ENCODE peak calls at places on chromosome 20, in seven cellular contexts. One of them, this sample, is unnamed.

GRCh38 chr20:47438464-47439381 is 63.0 kb upstream of the NCOA3 start:
- DNase-seq in suprapubic skin: no peak
- DNase-seq in psoas muscle: no peak
- DNase-seq in DND-41: no peak
- DNase-seq in tibial artery: no peak
- DNase-seq in A549: no peak
- DNase-seq in aorta: no peak
- DNase-seq in this sample: no peak

GRCh38 chr20:32539063-32539816 is 45.9 kb downstream of the NOL4L start:
- DNase-seq in suprapubic skin: no peak
- DNase-seq in psoas muscle: no peak
- DNase-seq in DND-41: peak; percentile 43
- DNase-seq in tibial artery: no peak
- DNase-seq in A549: no peak
- DNase-seq in aorta: peak; percentile 62
- DNase-seq in this sample: no peak

GRCh38 chr20:33667245-33668086 is 723 bp downstream of the ACTL10 start:
- DNase-seq in suprapubic skin: no peak
- DNase-seq in psoas muscle: peak; percentile 80
- DNase-seq in DND-41: no peak
- DNase-seq in tibial artery: no peak
- DNase-seq in A549: no peak
- DNase-seq in aorta: peak; percentile 74
- DNase-seq in this sample: peak; percentile 84

GRCh38 chr20:23687986-23688385 is 852 bp downstream of the CST4 start:
- DNase-seq in suprapubic skin: no peak
- DNase-seq in psoas muscle: no peak
- DNase-seq in DND-41: no peak
- DNase-seq in tibial artery: no peak
- DNase-seq in A549: no peak
- DNase-seq in aorta: no peak
- DNase-seq in this sample: no peak

GRCh38 chr20:63227260-63227659 is 8.4 kb upstream of the BIRC7 start:
- DNase-seq in suprapubic skin: no peak
- DNase-seq in psoas muscle: no peak
- DNase-seq in DND-41: no peak
- DNase-seq in tibial artery: no peak
- DNase-seq in A549: no peak
- DNase-seq in aorta: no peak
- DNase-seq in this sample: no peak

GRCh38 chr20:3765171-3765887 is 2.2 kb downstream of the ADISSP start:
- DNase-seq in suprapubic skin: no peak
- DNase-seq in psoas muscle: no peak
- DNase-seq in DND-41: no peak
- DNase-seq in tibial artery: no peak
- DNase-seq in A549: no peak
- DNase-seq in aorta: no peak
- DNase-seq in this sample: no peak

GRCh38 chr20:34084227-34084923 is 27.7 kb downstream of the EIF2S2 start:
- DNase-seq in suprapubic skin: no peak
- DNase-seq in psoas muscle: no peak
- DNase-seq in DND-41: no peak
- DNase-seq in tibial artery: no peak
- DNase-seq in A549: no peak
- DNase-seq in aorta: no peak
- DNase-seq in this sample: no peak

GRCh38 chr20:22584922-22585785 is 782 bp upstream of the FOXA2 start:
- DNase-seq in suprapubic skin: no peak
- DNase-seq in psoas muscle: no peak
- DNase-seq in DND-41: no peak
- DNase-seq in tibial artery: no peak
- DNase-seq in A549: peak; percentile 95
- DNase-seq in aorta: no peak
- DNase-seq in this sample: no peak

GRCh38 chr20:22701679-22702308 is 117.4 kb upstream of the FOXA2 start:
- DNase-seq in suprapubic skin: no peak
- DNase-seq in psoas muscle: no peak
- DNase-seq in DND-41: no peak
- DNase-seq in tibial artery: no peak
- DNase-seq in A549: no peak
- DNase-seq in aorta: no peak
- DNase-seq in this sample: no peak

GRCh38 chr20:24692429-24693190 is 223.2 kb downstream of the SYNDIG1 start:
- DNase-seq in suprapubic skin: peak; percentile 29
- DNase-seq in psoas muscle: no peak
- DNase-seq in DND-41: peak; percentile 1
- DNase-seq in tibial artery: no peak
- DNase-seq in A549: no peak
- DNase-seq in aorta: no peak
- DNase-seq in this sample: no peak

GRCh38 chr20:35901678-35902544 is 52.4 kb downstream of the SCAND1 start:
- DNase-seq in suprapubic skin: no peak
- DNase-seq in psoas muscle: no peak
- DNase-seq in DND-41: no peak
- DNase-seq in tibial artery: no peak
- DNase-seq in A549: peak; percentile 80
- DNase-seq in aorta: no peak
- DNase-seq in this sample: no peak

GRCh38 chr20:58349586-58349985 is 39.4 kb upstream of the VAPB start:
- DNase-seq in suprapubic skin: no peak
- DNase-seq in psoas muscle: no peak
- DNase-seq in DND-41: no peak
- DNase-seq in tibial artery: no peak
- DNase-seq in A549: peak; percentile 41
- DNase-seq in aorta: no peak
- DNase-seq in this sample: no peak

GRCh38 chr20:58340853-58341252 is 31.3 kb downstream of the RAB22A start:
- DNase-seq in suprapubic skin: no peak
- DNase-seq in psoas muscle: no peak
- DNase-seq in DND-41: no peak
- DNase-seq in tibial artery: no peak
- DNase-seq in A549: no peak
- DNase-seq in aorta: no peak
- DNase-seq in this sample: no peak

GRCh38 chr20:58342104-58342945 is 32.8 kb downstream of the RAB22A start:
- DNase-seq in suprapubic skin: no peak
- DNase-seq in psoas muscle: no peak
- DNase-seq in DND-41: no peak
- DNase-seq in tibial artery: no peak
- DNase-seq in A549: peak; percentile 56
- DNase-seq in aorta: no peak
- DNase-seq in this sample: no peak

GRCh38 chr20:58340151-58340550 is 30.6 kb downstream of the RAB22A start:
- DNase-seq in suprapubic skin: no peak
- DNase-seq in psoas muscle: no peak
- DNase-seq in DND-41: no peak
- DNase-seq in tibial artery: no peak
- DNase-seq in A549: no peak
- DNase-seq in aorta: no peak
- DNase-seq in this sample: no peak

GRCh38 chr20:58344741-58345140 is 35.2 kb downstream of the RAB22A start:
- DNase-seq in suprapubic skin: no peak
- DNase-seq in psoas muscle: no peak
- DNase-seq in DND-41: no peak
- DNase-seq in tibial artery: no peak
- DNase-seq in A549: no peak
- DNase-seq in aorta: no peak
- DNase-seq in this sample: no peak
- H3K27ac ChIP-seq in suprapubic skin: no peak overlapping the region
- H3K27ac ChIP-seq in psoas muscle: no peak overlapping the region
- H3K27ac ChIP-seq in DND-41: no peak overlapping the region
- H3K27ac ChIP-seq in tibial artery: no peak overlapping the region
- H3K27ac ChIP-seq in A549: no peak overlapping the region
- H3K27ac ChIP-seq in aorta: no peak overlapping the region
- H3K27ac ChIP-seq in this sample: no peak overlapping the region

DNA sequence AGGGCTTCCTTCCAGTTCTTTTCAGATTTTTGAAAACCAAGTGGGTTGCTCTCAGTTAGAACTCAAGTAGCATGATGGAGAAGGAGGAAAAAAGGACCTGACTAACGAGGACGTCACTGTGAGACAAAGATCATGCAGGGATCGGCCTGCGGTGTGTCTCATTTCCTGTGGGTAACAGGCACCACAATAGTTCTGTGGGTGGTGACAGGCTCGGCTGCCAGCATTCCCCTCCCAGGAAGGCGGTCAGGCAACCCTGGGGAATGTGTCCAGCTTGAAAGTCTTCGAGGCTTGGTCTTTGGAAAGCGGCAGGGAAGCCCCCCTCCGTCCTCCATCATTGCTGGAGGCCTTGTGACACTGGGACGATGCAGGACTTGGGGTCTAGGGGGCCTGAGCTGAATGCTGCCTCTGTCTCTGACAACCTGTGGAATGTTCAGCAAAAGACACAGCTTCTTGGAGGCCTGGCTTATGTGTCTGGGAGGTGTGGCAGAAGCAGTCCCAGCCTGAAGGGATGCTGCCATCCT is 121.0 kb downstream of the BCAS1 start:
- DNase-seq in suprapubic skin: no peak
- DNase-seq in psoas muscle: peak; percentile 48
- DNase-seq in DND-41: peak; percentile 79
- DNase-seq in tibial artery: peak; percentile 40
- DNase-seq in A549: no peak
- DNase-seq in aorta: peak; percentile 84
- DNase-seq in this sample: peak; percentile 76
- H3K27ac ChIP-seq in suprapubic skin: no peak overlapping the region
- H3K27ac ChIP-seq in psoas muscle: no peak overlapping the region
- H3K27ac ChIP-seq in DND-41: no peak overlapping the region
- H3K27ac ChIP-seq in tibial artery: no peak overlapping the region
- H3K27ac ChIP-seq in A549: no peak overlapping the region
- H3K27ac ChIP-seq in aorta: no peak overlapping the region
- H3K27ac ChIP-seq in this sample: peak overlapping the region; percentile 82

GRCh38 chr20:58597021-58597940 is 53.8 kb upstream of the STX16 start:
- DNase-seq in suprapubic skin: no peak
- DNase-seq in psoas muscle: peak; percentile 41
- DNase-seq in DND-41: no peak
- DNase-seq in tibial artery: peak; percentile 77
- DNase-seq in A549: no peak
- DNase-seq in aorta: peak; percentile 79
- DNase-seq in this sample: no peak
- H3K27ac ChIP-seq in suprapubic skin: peak overlapping the region; percentile 50
- H3K27ac ChIP-seq in psoas muscle: peak overlapping the region; percentile 4
- H3K27ac ChIP-seq in DND-41: no peak overlapping the region
- H3K27ac ChIP-seq in tibial artery: peak overlapping the region; percentile 48
- H3K27ac ChIP-seq in A549: no peak overlapping the region
- H3K27ac ChIP-seq in aorta: no peak overlapping the region
- H3K27ac ChIP-seq in this sample: no peak overlapping the region

DNA sequence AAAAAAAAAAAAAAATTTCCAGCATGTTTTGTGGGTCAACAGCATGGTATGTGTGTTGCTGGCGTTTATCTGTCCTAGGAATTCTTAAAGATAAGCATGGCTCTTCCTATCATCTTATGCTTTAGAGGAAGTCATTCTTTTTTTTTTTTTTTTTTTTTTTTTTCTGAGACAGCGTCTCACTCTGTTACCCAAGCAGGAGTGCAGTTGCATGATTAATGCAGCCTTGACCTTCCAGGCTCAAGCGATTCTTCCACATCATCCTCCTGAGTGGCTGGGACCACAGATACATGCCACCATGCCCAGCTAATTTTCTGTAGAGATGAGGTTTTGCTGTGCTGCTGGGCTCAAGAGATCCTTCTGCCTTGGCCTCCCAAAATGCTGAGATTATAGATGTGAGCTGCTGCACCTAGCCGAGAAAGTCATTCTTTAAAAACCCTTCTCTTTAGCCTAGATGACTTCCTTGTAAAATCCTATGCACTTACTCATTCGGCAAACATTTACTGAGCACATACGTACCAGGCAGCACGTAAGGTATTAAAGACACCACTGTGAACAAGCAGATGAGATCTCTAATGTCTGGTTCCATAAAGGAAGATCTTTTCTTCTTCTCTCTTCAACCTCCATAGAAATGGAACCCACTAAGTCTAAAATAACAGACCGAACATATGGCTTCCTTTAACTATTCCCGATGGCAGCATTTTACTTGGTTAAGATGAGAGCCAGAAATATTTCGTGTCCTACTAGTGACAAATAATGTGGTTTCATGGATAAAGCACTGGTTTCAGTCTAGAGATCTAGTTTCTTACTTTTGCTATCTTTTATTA is 122.4 kb downstream of the RIN2 start:
- DNase-seq in suprapubic skin: no peak
- DNase-seq in psoas muscle: no peak
- DNase-seq in DND-41: no peak
- DNase-seq in tibial artery: no peak
- DNase-seq in A549: peak; percentile 88
- DNase-seq in aorta: no peak
- DNase-seq in this sample: no peak
- H3K27ac ChIP-seq in suprapubic skin: no peak overlapping the region
- H3K27ac ChIP-seq in psoas muscle: no peak overlapping the region
- H3K27ac ChIP-seq in DND-41: no peak overlapping the region
- H3K27ac ChIP-seq in tibial artery: no peak overlapping the region
- H3K27ac ChIP-seq in A549: peak overlapping the region; percentile 92
- H3K27ac ChIP-seq in aorta: no peak overlapping the region
- H3K27ac ChIP-seq in this sample: no peak overlapping the region

GRCh38 chr20:49579874-49580817 is 12.2 kb upstream of the PTGIS start:
- DNase-seq in suprapubic skin: peak; percentile 56
- DNase-seq in psoas muscle: peak; percentile 49
- DNase-seq in DND-41: no peak
- DNase-seq in tibial artery: peak; percentile 19
- DNase-seq in A549: no peak
- DNase-seq in aorta: peak; percentile 61
- DNase-seq in this sample: no peak
- H3K27ac ChIP-seq in suprapubic skin: peak overlapping the region; percentile 69
- H3K27ac ChIP-seq in psoas muscle: peak overlapping the region; percentile 16
- H3K27ac ChIP-seq in DND-41: no peak overlapping the region
- H3K27ac ChIP-seq in tibial artery: peak overlapping the region; percentile 99
- H3K27ac ChIP-seq in A549: peak overlapping the region; percentile 54
- H3K27ac ChIP-seq in aorta: peak overlapping the region; percentile 94
- H3K27ac ChIP-seq in this sample: no peak overlapping the region

GRCh38 chr20:54526801-54527200 is 51.4 kb downstream of the DOK5 start:
- DNase-seq in suprapubic skin: no peak
- DNase-seq in psoas muscle: no peak
- DNase-seq in DND-41: no peak
- DNase-seq in tibial artery: no peak
- DNase-seq in A549: no peak
- DNase-seq in aorta: no peak
- DNase-seq in this sample: no peak
- H3K27ac ChIP-seq in suprapubic skin: no peak overlapping the region
- H3K27ac ChIP-seq in psoas muscle: no peak overlapping the region
- H3K27ac ChIP-seq in DND-41: no peak overlapping the region
- H3K27ac ChIP-seq in tibial artery: no peak overlapping the region
- H3K27ac ChIP-seq in A549: no peak overlapping the region
- H3K27ac ChIP-seq in aorta: no peak overlapping the region
- H3K27ac ChIP-seq in this sample: no peak overlapping the region

DNA sequence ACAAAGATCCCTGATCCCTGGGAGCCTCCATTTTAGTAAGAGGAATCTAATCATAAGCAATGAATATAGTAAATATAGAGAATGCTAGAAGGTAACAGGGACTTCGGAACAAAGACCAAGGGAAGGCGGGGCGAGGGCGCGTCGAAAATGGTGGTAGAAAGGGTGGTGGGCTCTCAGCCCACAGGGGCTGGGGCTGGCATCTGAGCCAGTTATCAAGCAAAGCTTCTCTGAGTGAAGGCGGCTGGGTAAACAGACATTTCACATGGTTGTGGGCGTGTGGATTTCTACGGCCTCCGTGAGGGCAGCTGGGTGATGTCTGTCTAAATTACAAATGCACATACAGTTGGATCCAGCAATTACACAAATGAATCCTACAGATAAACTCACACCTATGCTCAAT is 56.6 kb downstream of the TOX2 start:
- DNase-seq in suprapubic skin: peak; percentile 14
- DNase-seq in psoas muscle: no peak
- DNase-seq in DND-41: no peak
- DNase-seq in tibial artery: no peak
- DNase-seq in A549: no peak
- DNase-seq in aorta: no peak
- DNase-seq in this sample: no peak
- H3K27ac ChIP-seq in suprapubic skin: no peak overlapping the region
- H3K27ac ChIP-seq in psoas muscle: no peak overlapping the region
- H3K27ac ChIP-seq in DND-41: no peak overlapping the region
- H3K27ac ChIP-seq in tibial artery: no peak overlapping the region
- H3K27ac ChIP-seq in A549: no peak overlapping the region
- H3K27ac ChIP-seq in aorta: no peak overlapping the region
- H3K27ac ChIP-seq in this sample: no peak overlapping the region

This sample was measured in naive thymus-derived CD4-positive, alpha-beta T cell.